ENCODE peak calls at places on chromosomes 16 and 17, in five cellular contexts. One of them, this sample, is unnamed.

GRCh38 chr16:1379054-1379862 is 27.5 kb downstream of the GNPTG start:
- DNase-seq in NCI-H1105 treated with DMSO at 0.1 percent for 48 hours: peak
- DNase-seq in EL: peak
- DNase-seq in T-helper 9 cell: peak
- DNase-seq in A549: peak
- DNase-seq in this sample: peak

GRCh38 chr17:61848247-61848646 is 15.1 kb downstream of the BRIP1 start:
- DNase-seq in NCI-H1105 treated with DMSO at 0.1 percent for 48 hours: no peak
- DNase-seq in T-helper 9 cell: no peak
- DNase-seq in A549: no peak
- DNase-seq in EL: no peak
- DNase-seq in this sample: no peak

GRCh38 chr17:10618202-10618635 is 38.9 kb downstream of the MYH3 start:
- DNase-seq in T-helper 9 cell: peak
- DNase-seq in A549: peak
- DNase-seq in NCI-H1105 treated with DMSO at 0.1 percent for 48 hours: peak
- DNase-seq in EL: peak
- DNase-seq in this sample: peak

GRCh38 chr17:32988481-32989101 is 3.1 kb upstream of the SPACA3 start:
- DNase-seq in EL: no peak
- DNase-seq in NCI-H1105 treated with DMSO at 0.1 percent for 48 hours: no peak
- DNase-seq in T-helper 9 cell: no peak
- DNase-seq in A549: no peak
- DNase-seq in this sample: no peak

GRCh38 chr16:31181102-31181830 is 1.3 kb downstream of the FUS start:
- DNase-seq in T-helper 9 cell: no peak
- DNase-seq in NCI-H1105 treated with DMSO at 0.1 percent for 48 hours: no peak
- DNase-seq in EL: peak
- DNase-seq in A549: no peak
- DNase-seq in this sample: no peak

GRCh38 chr16:13779676-13780075 is 140.3 kb upstream of the ERCC4 start:
- DNase-seq in A549: no peak
- DNase-seq in NCI-H1105 treated with DMSO at 0.1 percent for 48 hours: peak
- DNase-seq in EL: no peak
- DNase-seq in T-helper 9 cell: no peak
- DNase-seq in this sample: no peak

GRCh38 chr17:64213995-64214507 is 49.0 kb downstream of the TEX2 start:
- DNase-seq in EL: no peak
- DNase-seq in NCI-H1105 treated with DMSO at 0.1 percent for 48 hours: no peak
- DNase-seq in A549: no peak
- DNase-seq in T-helper 9 cell: no peak
- DNase-seq in this sample: no peak

GRCh38 chr16:83400234-83400633 is 407.5 kb upstream of the HSBP1 start:
- DNase-seq in NCI-H1105 treated with DMSO at 0.1 percent for 48 hours: no peak
- DNase-seq in EL: no peak
- DNase-seq in T-helper 9 cell: no peak
- DNase-seq in A549: no peak
- DNase-seq in this sample: no peak

This sample was measured in effector memory CD4-positive, alpha-beta T cell.